ENCODE peak calls at places on chromosomes 16 and 17, in seven cellular contexts. G is NCI-H1092 treated with DMSO at 0.1 percent for 48 hours, A is T-helper 17 cell, B is fibroblast of the aortic adventitia, I is adrenal gland, J is prostate gland, R is mesenchymal stem cell. N is an unnamed sample.

GRCh38 chr17:72069744-72070143 is 51.1 kb upstream of the SOX9 start:
- DNase-seq in A (no peak), G (no peak), J (no peak), I (no peak), B (no peak), R (no peak), N (no peak)

GRCh38 chr17:36085710-36086268 is 4.2 kb downstream of the CCL3 start:
- DNase-seq in J (no peak), A (no peak), I (no peak), R (no peak), B (peak), G (no peak), N (no peak)

GRCh38 chr16:15759070-15759469 is 97.8 kb downstream of the MYH11 start:
- DNase-seq in B (no peak), J (no peak), I (no peak), A (no peak), R (no peak), G (no peak), N (no peak)

GRCh38 chr16:28496844-28497243 is 2.4 kb downstream of the APOBR start:
- DNase-seq in B (no peak), R (no peak), A (no peak), J (no peak), G (no peak), I (no peak), N (no peak)

GRCh38 chr17:48002920-48003685 is 32.2 kb downstream of the CDK5RAP3 start:
- DNase-seq in R (no peak), B (no peak), G (peak), A (no peak), J (no peak), I (peak), N (peak)

GRCh38 chr17:59899099-59899498 is 6.2 kb downstream of the RPS6KB1 start:
- DNase-seq in R (no peak), G (no peak), I (no peak), A (no peak), B (peak), J (no peak), N (no peak)

GRCh38 chr17:71936977-71937376 is 183.8 kb upstream of the SOX9 start:
- DNase-seq in G (no peak), B (no peak), J (no peak), A (no peak), R (no peak), I (no peak), N (no peak)

GRCh38 chr17:64306850-64307463 is 43.9 kb upstream of the TEX2 start:
- DNase-seq in A (peak), I (peak), B (peak), R (peak), J (peak), G (peak), N (peak)

GRCh38 chr16:87325480-87325879 is 8.3 kb upstream of the C16orf95 start:
- DNase-seq in I (no peak), R (no peak), J (no peak), B (no peak), G (no peak), A (no peak), N (no peak)

GRCh38 chr16:72938426-72939164 is 109.3 kb downstream of the ZFHX3 start:
- DNase-seq in J (peak), I (peak), A (no peak), G (no peak), R (peak), B (peak), N (peak)

GRCh38 chr16:67892899-67893790 is at the start of gene PSKH1:
- DNase-seq in J (peak), I (peak), B (peak), A (peak), G (peak), R (peak), N (peak)

GRCh38 chr16:85528528-85529387 is 84.4 kb upstream of the GSE1 start:
- DNase-seq in A (no peak), J (no peak), I (no peak), B (no peak), R (no peak), G (no peak), N (no peak)

GRCh38 chr17:72053069-72053846 is 67.6 kb upstream of the SOX9 start:
- DNase-seq in I (no peak), R (no peak), A (no peak), B (no peak), G (peak), J (no peak), N (peak)

GRCh38 chr16:85395913-85396878 is 216.9 kb upstream of the GSE1 start:
- DNase-seq in J (peak), I (peak), R (peak), G (peak), A (peak), B (no peak), N (no peak)

GRCh38 chr17:30449480-30449879 is 27.7 kb upstream of the GOSR1 start:
- DNase-seq in J (no peak), I (no peak), B (peak), G (no peak), R (no peak), A (no peak), N (no peak)

GRCh38 chr17:11772031-11772430 is 173.8 kb downstream of the DNAH9 start:
- DNase-seq in R (no peak), B (no peak), J (no peak), I (no peak), G (no peak), A (no peak), N (no peak)

N was measured in NCI-H524.